ENCODE peak calls at places on chromosomes 12 and 14, in six cellular contexts. S is NCI-H1105 treated with DMSO at 0.1 percent for 48 hours; J is GM13977; U is anterior cingulate cortex; D is caudate nucleus; O is stimulated activated CD8-positive, alpha-beta memory T cell treated with anti-CD3 and anti-CD28 coated beads, Interleukin-7, amount 100 ng/mL, for 24 hours. P is an unnamed sample.

GRCh38 chr14:100108042-100108825 is 43.0 kb downstream of the EVL start:
- DNase-seq in D (peak; percentile 74), O (peak; percentile 85), U (peak; percentile 48), S (peak; percentile 58), J (peak; percentile 80), P (peak; percentile 39)

GRCh38 chr14:24032727-24033418 is 18.9 kb upstream of the CARMIL3 start:
- DNase-seq in O (no peak), D (no peak), U (no peak), J (no peak), S (no peak), P (peak; percentile 93)

GRCh38 chr14:36619131-36619530 is 36.7 kb upstream of the NKX2-8 start:
- DNase-seq in S (no peak), J (no peak), D (no peak), U (no peak), O (no peak), P (no peak)

GRCh38 chr14:60786905-60787304 is 52.3 kb downstream of the MNAT1 start:
- DNase-seq in J (no peak), U (no peak), O (no peak), S (no peak), D (no peak), P (no peak)

GRCh38 chr12:64678248-64678647 is 68.0 kb downstream of the RASSF3 start:
- DNase-seq in S (no peak), J (no peak), U (no peak), O (no peak), D (no peak), P (no peak)

GRCh38 chr12:1611775-1612174 is 17.3 kb upstream of the WNT5B start:
- DNase-seq in J (no peak), D (no peak), S (no peak), O (no peak), U (no peak), P (no peak)

GRCh38 chr12:27285395-27285794 is 41.3 kb downstream of the STK38L start:
- DNase-seq in J (no peak), D (no peak), S (no peak), U (no peak), O (no peak), P (no peak)

GRCh38 chr12:101664961-101665360 is 32.5 kb upstream of the CHPT1 start:
- DNase-seq in O (no peak), D (no peak), U (no peak), J (no peak), S (no peak), P (no peak)

GRCh38 chr12:51886021-51886710 is 1.7 kb upstream of the ANKRD33 start:
- DNase-seq in S (no peak), J (no peak), D (no peak), O (peak; percentile 9), U (no peak), P (peak; percentile 94)

GRCh38 chr12:51976376-51977160 is 25.1 kb downstream of the ACVR1B start:
- DNase-seq in D (no peak), S (no peak), U (no peak), O (no peak), J (no peak), P (no peak)

GRCh38 chr12:120394483-120395367 is 25.8 kb upstream of the MSI1 start:
- DNase-seq in O (no peak), U (no peak), J (no peak), S (peak; percentile 49), D (no peak), P (no peak)

GRCh38 chr14:90981658-90982057 is 78.8 kb downstream of the RPS6KA5 start:
- DNase-seq in O (no peak), U (no peak), J (no peak), D (no peak), S (no peak), P (no peak)

GRCh38 chr12:123034865-123035264 is 54.4 kb downstream of the ARL6IP4 start:
- DNase-seq in D (no peak), U (no peak), J (no peak), S (no peak), O (no peak), P (no peak)

GRCh38 chr12:43676183-43676813 is 82.3 kb downstream of the PUS7L start:
- DNase-seq in U (no peak), O (no peak), J (peak; percentile 50), S (peak; percentile 38), D (no peak), P (peak; percentile 35)

GRCh38 chr14:94548999-94549985 is 11.9 kb upstream of the SERPINA4 start:
- DNase-seq in J (peak; percentile 68), S (peak; percentile 42), D (peak; percentile 48), O (peak; percentile 43), U (no peak), P (peak; percentile 42)

GRCh38 chr12:113468365-113469223 is 3.1 kb downstream of the LHX5 start:
- DNase-seq in O (no peak), U (no peak), J (no peak), S (no peak), D (no peak), P (no peak)

GRCh38 chr12:131101703-131102492 is 148.2 kb downstream of the ADGRD1 start:
- DNase-seq in S (no peak), U (no peak), D (no peak), O (no peak), J (peak; percentile 80), P (no peak)

GRCh38 chr12:122641976-122642375 is 61.2 kb downstream of the HCAR2 start:
- DNase-seq in U (no peak), J (no peak), O (no peak), S (no peak), D (no peak), P (no peak)

GRCh38 chr14:105939810-105940508 is 413.6 kb downstream of the TMEM121 start:
- DNase-seq in D (no peak), S (no peak), U (no peak), J (no peak), O (no peak), P (no peak)

GRCh38 chr12:14367097-14367661 is 1.7 kb downstream of the ATF7IP start:
- DNase-seq in S (no peak), J (peak; percentile 66), D (no peak), U (no peak), O (no peak), P (peak; percentile 10)

GRCh38 chr14:99250636-99251208 is 21.3 kb downstream of the BCL11B start:
- DNase-seq in O (no peak), U (no peak), J (no peak), S (no peak), D (no peak), P (no peak)

GRCh38 chr14:102370305-102370809 is 7.6 kb downstream of the TECPR2 start:
- DNase-seq in U (no peak), J (no peak), S (no peak), O (no peak), D (no peak), P (peak; percentile 71)

GRCh38 chr12:84994436-84994835 is 41.6 kb downstream of the TSPAN19 start:
- DNase-seq in U (no peak), S (peak; percentile 44), O (no peak), D (no peak), J (no peak), P (no peak)

GRCh38 chr12:108448246-108448645 is 66.8 kb upstream of the FICD start:
- DNase-seq in U (no peak), O (no peak), J (no peak), S (no peak), D (no peak), P (no peak)